ENCODE peak calls at places on chromosomes 16 and 17, in six cellular contexts. G is Karpas-422, F is mesendoderm, N is endothelial cell of umbilical vein, E is mammary epithelial cell, O is IMR-90. X is an unnamed sample.

GRCh38 chr17:6755731-6756184 is at the start of gene XAF1:
- DNase-seq in G (peak), F (no peak), N (peak), E (no peak), O (peak), X (peak)

GRCh38 chr17:4947411-4948165 is 742 bp downstream of the PFN1 start:
- DNase-seq in G (peak), F (peak), N (peak), E (peak), O (peak), X (peak)

GRCh38 chr17:76405967-76406647 is 21.7 kb downstream of the SPHK1 start:
- DNase-seq in G (peak), F (no peak), N (no peak), E (no peak), O (peak), X (no peak)

GRCh38 chr17:67365762-67366192 is 600 bp downstream of the PSMD12 start:
- DNase-seq in G (peak), F (peak), N (peak), E (peak), O (peak), X (peak)

GRCh38 chr17:48804936-48805411 is 12.1 kb downstream of the TTLL6 start:
- DNase-seq in G (peak), F (peak), N (peak), E (peak), O (peak), X (peak)

GRCh38 chr16:22220714-22221113 is 14.6 kb downstream of the EEF2K start:
- DNase-seq in G (no peak), F (no peak), N (no peak), E (no peak), O (no peak), X (no peak)

GRCh38 chr16:81442220-81442908 is 2.2 kb upstream of the CMIP start:
- DNase-seq in G (peak), F (no peak), N (no peak), E (no peak), O (no peak), X (no peak)

GRCh38 chr17:79933863-79934652 is 94.8 kb upstream of the CBX4 start:
- DNase-seq in G (peak), F (no peak), N (peak), E (no peak), O (peak), X (peak)

GRCh38 chr16:586645-587590 is 2.9 kb upstream of the RAB40C start:
- DNase-seq in G (no peak), F (no peak), N (no peak), E (no peak), O (no peak), X (peak)

GRCh38 chr17:69936996-69937395 is 138.0 kb upstream of the KCNJ16 start:
- DNase-seq in G (no peak), F (no peak), N (no peak), E (no peak), O (no peak), X (no peak)

GRCh38 chr17:12545877-12546513 is 119.7 kb upstream of the MYOCD start:
- DNase-seq in G (peak), F (peak), N (peak), E (no peak), O (peak), X (peak)

GRCh38 chr17:40118093-40118492 is 3.7 kb upstream of the MSL1 start:
- DNase-seq in G (no peak), F (no peak), N (no peak), E (no peak), O (no peak), X (no peak)

GRCh38 chr17:41298458-41299135 is 4.1 kb downstream of the KRTAP29-1 start:
- DNase-seq in G (no peak), F (no peak), N (no peak), E (no peak), O (no peak), X (no peak)

GRCh38 chr17:79205688-79206205 is 131.1 kb downstream of the ENGASE start:
- DNase-seq in G (no peak), F (no peak), N (no peak), E (no peak), O (no peak), X (no peak)

GRCh38 chr17:81522491-81523125 is 5.6 kb upstream of the FSCN2 start:
- DNase-seq in G (no peak), F (no peak), N (no peak), E (no peak), O (no peak), X (no peak)

GRCh38 chr17:42291136-42291535 is 2.8 kb downstream of the STAT5A start:
- DNase-seq in G (no peak), F (no peak), N (peak), E (no peak), O (no peak), X (no peak)

GRCh38 chr17:70184770-70185169 is 15.4 kb downstream of the KCNJ2 start:
- DNase-seq in G (no peak), F (no peak), N (peak), E (peak), O (peak), X (peak)

GRCh38 chr17:68061512-68062313 is 26.2 kb downstream of the KPNA2 start:
- DNase-seq in G (no peak), F (no peak), N (peak), E (no peak), O (peak), X (no peak)

GRCh38 chr17:50260501-50260911 is 13.8 kb upstream of the TMEM92 start:
- DNase-seq in G (no peak), F (no peak), N (no peak), E (no peak), O (no peak), X (no peak)

GRCh38 chr16:80120899-80121521 is 419.8 kb upstream of the DYNLRB2 start:
- DNase-seq in G (no peak), F (no peak), N (no peak), E (peak), O (no peak), X (no peak)

GRCh38 chr16:74611721-74612120 is 4.8 kb upstream of the GLG1 start:
- DNase-seq in G (no peak), F (no peak), N (no peak), E (no peak), O (peak), X (peak)

GRCh38 chr16:35598696-35599332 is 2139.4 kb downstream of the TP53TG3F start:
- DNase-seq in G (no peak), F (no peak), N (no peak), E (no peak), O (no peak), X (no peak)

GRCh38 chr16:81873843-81874752 is 95.0 kb downstream of the PLCG2 start:
- DNase-seq in G (peak), F (peak), N (peak), E (peak), O (peak), X (peak)

GRCh38 chr16:78140818-78141466 is 41.5 kb downstream of the WWOX start:
- DNase-seq in G (no peak), F (no peak), N (no peak), E (no peak), O (no peak), X (no peak)

GRCh38 chr17:42670199-42670924 is 6.4 kb downstream of the PLEKHH3 start:
- DNase-seq in G (no peak), F (peak), N (no peak), E (no peak), O (no peak), X (no peak)

GRCh38 chr16:83390759-83391158 is 417.0 kb upstream of the HSBP1 start:
- DNase-seq in G (no peak), F (peak), N (no peak), E (no peak), O (no peak), X (no peak)

GRCh38 chr16:71501562-71501961 is 12.4 kb upstream of the ZNF19 start:
- DNase-seq in G (no peak), F (peak), N (no peak), E (no peak), O (no peak), X (no peak)

GRCh38 chr17:48882272-48882671 is 10.3 kb upstream of the ATP5MC1 start:
- DNase-seq in G (no peak), F (no peak), N (no peak), E (no peak), O (no peak), X (no peak)

GRCh38 chr16:15489016-15489415 is 54.6 kb downstream of the BMERB1 start:
- DNase-seq in G (no peak), F (no peak), N (no peak), E (no peak), O (no peak), X (no peak)

GRCh38 chr17:51184124-51184523 is 17.9 kb downstream of the NME2 start:
- DNase-seq in G (no peak), F (no peak), N (peak), E (no peak), O (no peak), X (no peak)

GRCh38 chr17:876272-876671 is 94.1 kb downstream of the MRM3 start:
- DNase-seq in G (peak), F (peak), N (no peak), E (no peak), O (no peak), X (no peak)

GRCh38 chr17:3796110-3796821 is 4.7 kb downstream of the ITGAE start:
- DNase-seq in G (no peak), F (no peak), N (no peak), E (no peak), O (no peak), X (peak)

GRCh38 chr17:10513284-10514067 is 4.9 kb downstream of the MYH1 start:
- DNase-seq in G (no peak), F (no peak), N (no peak), E (no peak), O (peak), X (no peak)

GRCh38 chr16:50699345-50700159 is 6.1 kb downstream of the NOD2 start:
- DNase-seq in G (no peak), F (peak), N (no peak), E (peak), O (peak), X (no peak)

GRCh38 chr16:81928975-81929374 is 82.3 kb downstream of the SDR42E1 start:
- DNase-seq in G (no peak), F (no peak), N (no peak), E (peak), O (no peak), X (no peak)

GRCh38 chr17:22462461-22462860 is 770.1 kb downstream of the KCNJ18 start:
- DNase-seq in G (peak), F (no peak), N (no peak), E (no peak), O (no peak), X (no peak)

GRCh38 chr17:79023180-79023705 is 726 bp upstream of the C1QTNF1 start:
- DNase-seq in G (no peak), F (no peak), N (no peak), E (no peak), O (no peak), X (no peak)

GRCh38 chr17:73343168-73343634 is 31.4 kb upstream of the CDC42EP4 start:
- DNase-seq in G (no peak), F (peak), N (no peak), E (peak), O (peak), X (peak)

DNA sequence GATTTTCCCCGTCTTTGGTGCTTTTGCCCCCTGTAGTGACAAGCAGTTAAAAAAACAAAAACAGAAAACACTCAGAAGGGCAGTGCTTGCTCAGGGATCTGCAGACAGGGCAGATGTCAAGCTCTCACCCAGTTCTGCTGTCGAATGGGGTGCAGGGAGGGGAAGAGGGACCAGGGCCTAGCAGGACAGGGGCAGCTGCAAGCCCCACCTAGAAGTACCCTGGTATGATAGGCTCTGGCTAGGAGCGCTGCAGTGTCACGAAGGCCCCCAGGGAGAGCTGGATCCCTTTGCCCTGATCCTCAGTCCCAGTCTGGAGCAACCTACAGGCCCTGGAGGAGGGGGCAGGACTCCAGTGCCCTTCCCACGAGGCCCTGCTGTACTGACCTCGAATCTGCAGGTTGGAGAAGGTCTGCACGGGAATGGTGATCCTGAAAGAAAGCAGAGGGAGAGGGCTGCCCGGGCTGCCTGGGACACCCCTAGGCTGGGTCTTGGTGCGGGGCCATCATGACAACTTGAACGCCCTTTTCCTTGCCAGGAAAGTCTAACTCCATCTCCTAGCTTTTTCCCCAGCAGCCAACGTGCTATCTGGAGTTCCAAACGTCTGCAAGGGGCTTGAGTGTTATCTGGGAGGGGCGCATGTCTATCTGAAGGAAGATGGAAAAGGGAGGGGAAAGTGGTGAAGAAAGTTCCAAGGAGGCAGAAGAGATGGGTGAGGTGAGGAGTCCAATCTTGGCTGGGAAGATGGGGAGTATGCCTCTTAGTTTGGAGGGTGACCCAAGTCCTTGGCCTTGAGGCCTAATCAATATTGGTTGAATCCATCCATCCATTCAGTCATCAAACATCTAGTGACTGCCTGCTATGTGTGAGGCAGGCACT is 4.8 kb downstream of the GFAP start:
- DNase-seq in G (no peak), F (no peak), N (no peak), E (no peak), O (no peak), X (no peak)
- H3K9ac ChIP-seq in G (no peak), F (peak), N (no peak), E (peak), O (no peak), X (no peak)

GRCh38 chr16:11562411-11562810 is 24.3 kb downstream of the LITAF start:
- DNase-seq in G (peak), F (no peak), N (no peak), E (peak), O (no peak), X (no peak)

GRCh38 chr16:11563493-11564040 is 23.2 kb downstream of the LITAF start:
- DNase-seq in G (no peak), F (peak), N (no peak), E (no peak), O (no peak), X (no peak)

GRCh38 chr16:11565665-11566064 is 21.1 kb downstream of the LITAF start:
- DNase-seq in G (no peak), F (no peak), N (no peak), E (no peak), O (no peak), X (no peak)

GRCh38 chr16:11562941-11563340 is 23.8 kb downstream of the LITAF start:
- DNase-seq in G (no peak), F (no peak), N (no peak), E (no peak), O (no peak), X (no peak)

GRCh38 chr16:11564046-11564926 is 22.4 kb downstream of the LITAF start:
- DNase-seq in G (no peak), F (no peak), N (no peak), E (no peak), O (no peak), X (no peak)
- H3K9ac ChIP-seq in G (no peak), F (no peak), N (no peak), E (no peak), O (no peak), X (no peak)

GRCh38 chr16:58417600-58417999 is 25.3 kb downstream of the GINS3 start:
- DNase-seq in G (peak), F (no peak), N (no peak), E (no peak), O (no peak), X (no peak)

GRCh38 chr16:58421029-58421428 is 28.8 kb downstream of the GINS3 start:
- DNase-seq in G (peak), F (no peak), N (no peak), E (no peak), O (no peak), X (no peak)

GRCh38 chr16:58418601-58419000 is 26.3 kb downstream of the GINS3 start:
- DNase-seq in G (peak), F (no peak), N (peak), E (peak), O (peak), X (peak)

GRCh38 chr16:58418026-58418425 is 25.8 kb downstream of the GINS3 start:
- DNase-seq in G (peak), F (no peak), N (no peak), E (no peak), O (no peak), X (no peak)

GRCh38 chr16:58419241-58420012 is 27.2 kb downstream of the GINS3 start:
- DNase-seq in G (peak), F (no peak), N (no peak), E (no peak), O (no peak), X (no peak)
- H3K9ac ChIP-seq in G (peak), F (no peak), N (no peak), E (no peak), O (no peak), X (no peak)

DNA sequence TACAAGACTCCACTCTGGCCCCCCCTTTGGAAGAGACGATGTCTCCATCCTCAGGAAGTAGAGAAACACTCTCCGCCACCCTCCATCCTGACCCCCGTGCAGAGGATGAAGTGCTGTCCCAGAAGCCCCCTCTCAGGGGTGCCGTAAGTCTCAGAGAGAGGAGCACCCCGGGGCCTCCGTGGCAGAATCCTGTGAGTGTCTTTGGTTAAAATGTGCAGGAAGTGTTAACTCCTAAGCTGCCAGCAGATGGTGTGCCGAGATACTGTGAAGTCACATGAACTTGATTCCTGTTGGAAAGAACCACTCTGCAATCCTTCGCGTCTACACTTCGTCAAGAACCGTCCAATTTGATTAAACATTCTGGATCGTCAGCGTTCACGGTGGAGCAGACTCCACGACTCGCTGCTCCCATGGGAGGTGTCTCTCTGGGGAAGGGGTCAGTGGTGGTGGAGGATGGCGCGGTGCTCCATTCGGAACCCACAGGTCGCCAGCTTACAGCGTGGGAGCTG is 5.6 kb downstream of the BANP start:
- DNase-seq in G (no peak), F (peak), N (peak), E (no peak), O (peak), X (peak)
- H3K9ac ChIP-seq in G (no peak), F (no peak), N (peak), E (no peak), O (peak), X (no peak)